ENCODE peak calls at places on chromosome 16, in four cellular contexts. S, Y, M and W are unnamed samples. For H3K4me1, the result is how much of the 10 kb centered on the place peaks cover.

GRCh38 chr16:57711-58110 is 4.1 kb downstream of the SNRNP25 start:
- DNase-seq in S (no peak), Y (no peak), M (no peak), W (no peak)

GRCh38 chr16:1709356-1709755 is 3.4 kb downstream of the MAPK8IP3 start:
- DNase-seq in S (no peak), Y (no peak), M (no peak), W (no peak)

GRCh38 chr16:81832801-81833547 is 53.9 kb downstream of the PLCG2 start:
- DNase-seq in S (no peak), Y (no peak), M (no peak), W (no peak)

GRCh38 chr16:78608305-78608776 is 508.9 kb downstream of the WWOX start:
- DNase-seq in S (no peak), Y (no peak), M (no peak), W (no peak)

GRCh38 chr16:5971106-5971505 is 873.5 kb upstream of the EEF2KMT start:
- DNase-seq in S (no peak), Y (no peak), M (no peak), W (no peak)

GRCh38 chr16:88759245-88759975 is 25.6 kb downstream of the PIEZO1 start:
- DNase-seq in S (peak), Y (no peak), M (peak), W (no peak)

GRCh38 chr16:58495861-58496331 is 4.0 kb upstream of the NDRG4 start:
- DNase-seq in S (no peak), Y (no peak), M (no peak), W (no peak)

GRCh38 chr16:69286941-69287713 is 24.0 kb upstream of the VPS4A start:
- DNase-seq in S (peak), Y (no peak), M (no peak), W (no peak)

GRCh38 chr16:31700200-31700529 is 172.5 kb downstream of the AHSP start:
- DNase-seq in S (no peak), Y (peak), M (no peak), W (no peak)

GRCh38 chr16:67539271-67539670 is 10.6 kb downstream of the RIPOR1 start:
- DNase-seq in S (no peak), Y (no peak), M (no peak), W (no peak)

GRCh38 chr16:67539691-67540635 is 11.3 kb downstream of the RIPOR1 start:
- DNase-seq in S (no peak), Y (no peak), M (no peak), W (no peak)

GRCh38 chr16:67538666-67539101 is 10.1 kb downstream of the RIPOR1 start:
- DNase-seq in S (peak), Y (no peak), M (peak), W (peak)

GRCh38 chr16:67537270-67537635 is 8.6 kb downstream of the RIPOR1 start:
- DNase-seq in S (peak), Y (no peak), M (peak), W (no peak)

DNA sequence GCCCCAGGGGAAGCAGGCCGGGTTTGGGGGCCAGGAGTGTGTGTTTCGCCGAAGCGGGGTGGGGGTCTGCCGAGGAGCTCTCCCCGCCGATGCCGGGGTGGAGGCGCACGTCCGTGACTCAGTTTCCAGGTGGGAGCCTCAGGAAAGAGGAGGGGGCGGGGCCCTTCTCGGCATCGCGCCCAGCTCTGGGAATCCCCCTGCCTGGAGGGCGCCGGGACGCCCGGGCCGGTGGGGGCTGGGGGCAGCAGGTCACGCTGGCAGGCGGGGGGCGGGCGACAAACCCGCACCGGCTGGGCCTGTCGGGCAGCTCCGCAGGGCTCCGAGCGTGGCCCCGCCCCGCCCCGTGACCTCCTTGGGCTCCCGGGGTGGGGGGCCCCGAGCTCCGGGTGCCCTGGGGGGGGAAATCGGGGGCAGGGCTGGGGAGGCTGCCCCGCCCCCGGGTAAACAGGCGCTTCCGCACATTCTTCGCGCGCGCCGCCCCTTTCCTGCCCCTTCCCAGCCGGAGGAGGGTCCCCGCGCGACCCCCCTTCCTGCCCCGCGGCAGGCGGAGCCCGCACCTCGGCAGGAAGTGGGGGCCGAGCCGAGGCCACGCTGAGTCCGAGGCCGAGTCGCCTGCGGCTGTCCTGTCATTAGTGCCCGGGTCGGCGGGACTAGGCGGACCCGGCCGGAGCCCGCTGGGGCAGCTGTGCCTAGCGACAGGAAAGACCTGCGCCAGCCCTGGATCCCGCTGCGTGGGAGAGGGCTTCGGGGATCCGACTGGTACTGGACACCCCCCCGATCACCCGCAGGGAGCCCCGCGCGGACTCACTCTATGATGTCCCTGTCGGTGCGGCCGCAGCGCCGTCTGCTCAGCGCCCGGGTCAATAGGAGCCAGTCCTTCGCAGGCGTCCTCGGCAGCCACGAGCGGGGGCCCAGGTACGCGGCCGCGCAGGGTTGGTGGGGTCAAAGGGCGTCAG is 9.3 kb downstream of the RIPOR1 start:
- DNase-seq in S (peak), Y (no peak), M (peak), W (peak)
- H3K4me1 ChIP-seq in S (under half), Y (half or more), M (under half), W (half or more)

GRCh38 chr16:11105038-11105903 is 150.7 kb downstream of the SOCS1 start:
- DNase-seq in S (peak), Y (no peak), M (no peak), W (no peak)
- TF ChIP-seq POLR2AphosphoS5 in S (no peak), Y (peak), M (peak), W (no peak)

DNA sequence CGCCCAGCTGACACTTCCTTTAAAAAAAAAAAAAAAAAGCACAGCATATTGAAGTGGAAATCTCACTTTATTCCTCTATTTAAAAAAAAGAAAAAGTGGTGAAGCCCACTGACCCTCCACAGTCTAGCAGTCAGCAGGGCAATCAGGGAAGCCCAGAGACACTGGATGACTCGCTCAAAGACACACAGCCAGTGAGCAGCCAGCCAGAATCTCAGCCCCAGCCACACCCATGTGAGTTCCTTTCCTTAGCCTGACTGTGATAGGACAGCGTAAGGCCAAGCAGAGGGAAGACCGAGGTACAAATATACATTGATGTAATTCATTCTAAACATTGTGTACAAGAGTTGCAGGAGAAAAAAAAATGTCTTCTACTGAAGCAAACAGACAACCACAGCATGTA is 22.5 kb downstream of the XPO6 start:
- DNase-seq in S (no peak), Y (no peak), M (no peak), W (no peak)
- H3K4me1 ChIP-seq in S (under half), Y (under half), M (under half), W (half or more)

GRCh38 chr16:47036201-47036600 is 62.7 kb upstream of the DNAJA2 start:
- DNase-seq in S (no peak), Y (no peak), M (no peak), W (no peak)
- TF ChIP-seq POLR2AphosphoS5 in S (no peak), Y (no peak), M (no peak), W (no peak)

GRCh38 chr16:14004719-14005315 is 66.3 kb upstream of the MRTFB start:
- DNase-seq in S (no peak), Y (no peak), M (no peak), W (no peak)

GRCh38 chr16:14002416-14002815 is 68.7 kb upstream of the MRTFB start:
- DNase-seq in S (no peak), Y (no peak), M (no peak), W (no peak)

GRCh38 chr16:14005335-14005734 is 65.8 kb upstream of the MRTFB start:
- DNase-seq in S (no peak), Y (no peak), M (no peak), W (no peak)

GRCh38 chr16:14003119-14003570 is 68.0 kb upstream of the MRTFB start:
- DNase-seq in S (peak), Y (peak), M (no peak), W (no peak)

DNA sequence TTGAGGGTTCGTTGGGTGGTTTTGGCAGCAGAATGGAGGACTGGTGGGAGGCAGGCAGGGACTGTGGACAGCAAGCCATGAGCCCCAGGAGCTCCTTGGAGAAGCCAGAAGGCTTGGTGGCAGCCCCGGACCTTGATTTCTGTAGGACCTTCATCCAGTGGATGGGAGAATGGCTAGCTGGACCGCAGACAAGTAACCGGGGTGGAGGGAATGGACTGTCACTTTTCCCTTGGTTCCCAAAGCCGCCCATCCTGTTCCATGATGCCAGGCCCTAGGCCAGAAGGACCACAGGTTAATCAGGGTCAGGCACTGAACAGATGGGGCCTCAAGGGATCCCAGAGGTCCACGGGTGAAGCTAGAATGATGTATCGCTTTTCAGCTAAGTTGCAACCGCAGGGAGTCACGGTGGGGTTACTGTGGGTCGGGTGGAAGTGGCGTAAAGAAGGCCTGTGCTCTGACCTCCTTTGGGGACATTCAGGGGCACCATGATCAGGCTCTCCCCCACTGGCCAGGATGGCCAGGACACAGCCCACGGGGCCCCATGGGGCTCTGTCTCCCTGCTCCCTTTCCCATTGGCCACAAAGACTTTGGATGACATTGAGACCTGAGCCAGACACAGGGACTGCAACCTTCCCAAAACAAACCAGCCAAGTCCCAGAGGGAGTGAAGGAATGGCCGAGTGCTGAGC is 66.9 kb upstream of the MRTFB start:
- DNase-seq in S (no peak), Y (no peak), M (no peak), W (no peak)
- H3K4me1 ChIP-seq in S (under half), Y (under half), M (under half), W (under half)